ENCODE peak calls at places on chromosomes 11 and 22, in nine cellular contexts. S, K, R, F, D, E, H, P and M are unnamed samples.

GRCh38 chr11:126438272-126438671 is 82.8 kb downstream of the ST3GAL4 start:
- DNase-seq in P (no peak), E (no peak), S (no peak), D (no peak), H (no peak), F (no peak), R (no peak), K (no peak), M (no peak)

GRCh38 chr11:120197977-120198376 is 12.9 kb upstream of the OAF start:
- DNase-seq in D (no peak), K (no peak), F (no peak), E (no peak), H (no peak), R (no peak), S (no peak), P (no peak), M (no peak)

GRCh38 chr11:104522650-104523049 is 358.7 kb upstream of the PDGFD start:
- DNase-seq in K (no peak), S (no peak), D (no peak), F (no peak), P (no peak), E (no peak), H (no peak), R (peak), M (no peak)

GRCh38 chr11:34573537-34573936 is 47.4 kb upstream of the EHF start:
- DNase-seq in K (no peak), F (no peak), H (no peak), D (no peak), P (no peak), R (no peak), E (no peak), S (no peak), M (no peak)

GRCh38 chr11:112961751-112962747 is 829 bp downstream of the NCAM1 start:
- DNase-seq in F (no peak), E (no peak), K (no peak), S (no peak), P (peak), D (no peak), R (no peak), H (no peak), M (no peak)

GRCh38 chr11:46295312-46295995 is 18.0 kb downstream of the CREB3L1 start:
- DNase-seq in H (peak), K (peak), R (peak), P (peak), F (peak), D (no peak), E (peak), S (no peak), M (peak)

GRCh38 chr11:114308689-114309089 is 12.5 kb downstream of the NNMT start:
- DNase-seq in P (no peak), E (peak), F (no peak), D (no peak), S (no peak), R (no peak), K (no peak), H (no peak), M (no peak)

GRCh38 chr22:19290400-19291217 is 910 bp downstream of the CLTCL1 start:
- DNase-seq in R (peak), F (no peak), P (no peak), K (no peak), H (no peak), E (no peak), D (no peak), S (no peak), M (no peak)

GRCh38 chr11:48168815-48169214 is 47.8 kb upstream of the OR4B1 start:
- DNase-seq in S (no peak), K (no peak), R (no peak), P (no peak), D (no peak), H (no peak), F (no peak), E (no peak), M (no peak)

GRCh38 chr11:119315139-119316016 is 1.6 kb downstream of the MCAM start:
- DNase-seq in F (peak), P (peak), D (no peak), S (no peak), H (no peak), R (no peak), E (no peak), K (peak), M (no peak)

GRCh38 chr11:77175869-77176539 is 48.0 kb downstream of the MYO7A start:
- DNase-seq in R (peak), P (no peak), F (no peak), K (no peak), H (no peak), E (no peak), D (no peak), S (no peak), M (no peak)

GRCh38 chr11:30481816-30482215 is 104.3 kb downstream of the MPPED2 start:
- DNase-seq in R (no peak), E (no peak), F (no peak), H (no peak), P (no peak), K (no peak), S (no peak), D (no peak), M (no peak)

GRCh38 chr22:38862375-38863329 is 9.4 kb downstream of the CBX6 start:
- DNase-seq in S (no peak), K (no peak), E (no peak), P (no peak), R (peak), F (no peak), H (no peak), D (no peak), M (no peak)

GRCh38 chr11:278001-278951 is at the start of gene NLRP6:
- DNase-seq in K (no peak), R (no peak), F (no peak), S (no peak), P (no peak), D (no peak), E (no peak), H (peak), M (no peak)

GRCh38 chr11:420054-420910 is 5.5 kb upstream of the SIGIRR start:
- DNase-seq in K (no peak), R (no peak), D (no peak), E (no peak), F (no peak), S (no peak), H (no peak), P (no peak), M (no peak)

GRCh38 chr11:65538915-65539374 is 14.1 kb downstream of the SCYL1 start:
- DNase-seq in P (no peak), R (no peak), H (no peak), K (no peak), F (no peak), E (no peak), S (no peak), D (no peak), M (no peak)

GRCh38 chr11:18490736-18491485 is 35.3 kb downstream of the LDHAL6A start:
- DNase-seq in S (no peak), P (no peak), D (no peak), K (no peak), F (no peak), R (no peak), H (no peak), E (no peak), M (no peak)

GRCh38 chr11:18408558-18409242 is 3.4 kb upstream of the LDHC start:
- DNase-seq in F (no peak), S (no peak), R (no peak), P (no peak), D (no peak), H (no peak), E (no peak), K (peak), M (no peak)

GRCh38 chr22:26892401-26893033 is 235.1 kb downstream of the MIAT start:
- DNase-seq in K (no peak), P (peak), S (no peak), H (no peak), D (no peak), F (no peak), R (peak), E (peak), M (peak)

GRCh38 chr11:74694536-74694935 is 36.7 kb downstream of the CHRDL2 start:
- DNase-seq in H (no peak), F (no peak), E (no peak), S (no peak), K (no peak), R (no peak), D (no peak), P (no peak), M (no peak)

GRCh38 chr22:48711669-48712068 is 1116.0 kb downstream of the BRD1 start:
- DNase-seq in S (no peak), F (no peak), P (no peak), R (no peak), D (no peak), E (no peak), H (no peak), K (no peak), M (no peak)

GRCh38 chr22:35690001-35690400 is 27.7 kb upstream of the APOL5 start:
- DNase-seq in P (no peak), F (no peak), K (no peak), H (no peak), S (no peak), E (no peak), R (no peak), D (no peak), M (no peak)

GRCh38 chr22:35842954-35843353 is 125.3 kb downstream of the APOL5 start:
- DNase-seq in R (peak), P (peak), E (peak), D (no peak), F (no peak), H (no peak), S (no peak), K (peak), M (no peak)

GRCh38 chr22:32600184-32600583 is 125.6 kb downstream of the FBXO7 start:
- DNase-seq in K (no peak), H (no peak), R (no peak), S (no peak), D (no peak), E (no peak), P (no peak), F (no peak), M (no peak)

GRCh38 chr11:73752216-73752867 is 8.5 kb downstream of the RAB6A start:
- DNase-seq in F (no peak), P (no peak), R (peak), D (peak), H (peak), E (peak), K (no peak), S (no peak), M (no peak)

GRCh38 chr11:72735495-72736027 is 16.6 kb downstream of the ARAP1 start:
- DNase-seq in P (peak), D (no peak), R (peak), K (no peak), E (no peak), S (no peak), F (no peak), H (no peak), M (no peak)

GRCh38 chr11:72951193-72951592 is 137.0 kb downstream of the ATG16L2 start:
- DNase-seq in F (no peak), P (no peak), K (no peak), R (peak), H (no peak), S (no peak), E (no peak), D (no peak), M (no peak)

GRCh38 chr11:45484326-45484725 is 181.1 kb downstream of the CHST1 start:
- DNase-seq in R (peak), P (no peak), D (no peak), S (no peak), F (no peak), K (no peak), H (no peak), E (no peak), M (no peak)

GRCh38 chr22:20725987-20726558 is 47.8 kb upstream of the SERPIND1 start:
- DNase-seq in S (no peak), D (no peak), R (no peak), E (no peak), P (no peak), H (no peak), K (no peak), F (no peak), M (no peak)

GRCh38 chr22:50523458-50523805 is 2.0 kb downstream of the SCO2 start:
- DNase-seq in D (no peak), H (no peak), R (no peak), P (no peak), S (no peak), F (no peak), K (no peak), E (no peak), M (no peak)

GRCh38 chr22:50520826-50521453 is 4.5 kb downstream of the SCO2 start:
- DNase-seq in S (no peak), F (no peak), R (no peak), P (no peak), K (no peak), H (no peak), D (no peak), E (no peak), M (no peak)

GRCh38 chr22:50521710-50522109 is 3.7 kb downstream of the SCO2 start:
- DNase-seq in F (no peak), D (no peak), E (no peak), R (no peak), H (no peak), P (no peak), K (no peak), S (no peak), M (no peak)

GRCh38 chr22:50522806-50523438 is 2.5 kb downstream of the SCO2 start:
- DNase-seq in H (no peak), R (no peak), F (no peak), D (no peak), S (no peak), K (no peak), E (no peak), P (no peak), M (no peak)

GRCh38 chr22:50522208-50522805 is 3.1 kb downstream of the SCO2 start:
- DNase-seq in R (no peak), S (no peak), P (no peak), E (no peak), F (no peak), H (no peak), D (no peak), K (no peak), M (no peak)
- H3K4me3 ChIP-seq in R (no peak), S (no peak), P (no peak), E (no peak), F (no peak), H (no peak), D (no peak), K (no peak), M (no peak)

GRCh38 chr11:19714387-19715363 is 2.0 kb downstream of the NAV2 start:
- DNase-seq in R (peak), S (no peak), F (no peak), H (no peak), K (no peak), D (no peak), P (peak), E (peak), M (no peak)

GRCh38 chr11:19711911-19712280 is 741 bp upstream of the NAV2 start:
- DNase-seq in F (no peak), P (no peak), D (no peak), K (no peak), E (peak), S (no peak), R (no peak), H (no peak), M (no peak)

GRCh38 chr11:19714093-19714386 is 1.4 kb downstream of the NAV2 start:
- DNase-seq in S (no peak), P (peak), F (no peak), R (no peak), H (no peak), K (no peak), E (no peak), D (no peak), M (no peak)

GRCh38 chr11:19713221-19714092 is 820 bp downstream of the NAV2 start:
- DNase-seq in F (no peak), P (peak), H (no peak), E (no peak), R (no peak), S (no peak), K (no peak), D (no peak), M (no peak)

DNA sequence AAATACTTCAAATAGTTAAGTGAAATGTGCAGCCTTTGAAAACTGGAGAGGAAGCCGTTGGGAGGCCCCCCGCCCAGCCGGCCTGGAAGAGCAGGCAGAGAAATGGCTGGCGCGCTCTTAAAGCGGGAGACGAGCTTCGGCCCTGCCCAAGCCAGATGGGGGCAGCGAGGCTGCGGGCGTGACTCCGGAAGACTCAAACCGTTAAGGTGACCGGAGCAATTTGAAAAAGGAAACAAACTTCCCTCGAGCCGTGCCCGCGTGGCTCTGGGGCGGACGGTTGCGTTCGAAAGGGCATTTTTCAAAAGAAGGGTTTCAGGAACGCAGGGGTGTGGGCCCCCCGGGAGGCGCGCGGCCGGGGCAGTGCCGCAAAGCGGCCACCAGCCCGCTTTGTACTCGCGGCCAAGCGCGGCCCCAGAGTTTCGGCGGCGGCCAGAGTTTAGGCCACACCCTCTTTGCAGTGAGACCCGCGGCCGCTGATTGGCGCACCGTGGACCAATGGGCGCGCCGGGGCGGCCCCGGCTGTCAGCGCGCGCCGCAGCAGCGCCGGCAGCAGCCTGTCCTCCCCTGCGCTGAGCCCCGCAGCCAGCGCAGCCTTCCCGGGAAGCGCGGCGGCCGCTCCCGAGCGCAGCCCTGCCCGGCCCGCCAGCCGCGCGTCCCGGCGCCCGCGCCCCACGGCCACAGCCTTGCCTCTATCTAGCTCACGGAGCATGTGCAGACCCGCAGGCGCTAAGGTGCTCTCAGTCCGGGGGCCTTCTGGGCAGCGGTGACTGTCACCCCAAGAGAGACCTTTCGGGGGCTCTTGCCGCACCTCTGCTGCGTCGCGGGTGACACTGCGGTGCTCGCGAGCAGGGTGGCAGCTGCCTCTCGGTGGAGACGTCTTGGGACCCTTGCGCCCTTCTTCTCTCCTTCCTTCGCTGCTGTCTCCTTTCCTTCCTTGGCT is at the start of gene NAV2:
- DNase-seq in R (peak), K (peak), H (peak), P (peak), E (peak), D (peak), F (peak), S (no peak), M (peak)
- H3K4me3 ChIP-seq in R (peak), K (peak), H (peak), P (peak), E (peak), D (peak), F (peak), S (peak), M (peak)

GRCh38 chr11:99739464-99740089 is 718.8 kb downstream of the CNTN5 start:
- DNase-seq in R (peak), H (no peak), E (no peak), F (no peak), K (peak), P (no peak), S (no peak), D (peak), M (no peak)
- H3K4me3 ChIP-seq in R (no peak), H (no peak), E (no peak), F (no peak), K (no peak), P (no peak), S (no peak), D (no peak), M (no peak)

GRCh38 chr11:111378773-111379499 is at the start of gene POU2AF1:
- DNase-seq in H (no peak), S (no peak), P (no peak), D (peak), R (no peak), K (peak), F (peak), E (no peak), M (no peak)

GRCh38 chr11:111379500-111380136 is 543 bp upstream of the POU2AF1 start:
- DNase-seq in K (peak), F (no peak), P (no peak), R (no peak), S (no peak), D (no peak), E (no peak), H (no peak), M (no peak)

GRCh38 chr11:111382451-111382850 is 3.4 kb upstream of the POU2AF1 start:
- DNase-seq in D (no peak), P (no peak), E (no peak), F (no peak), H (no peak), R (no peak), K (peak), S (no peak), M (no peak)

GRCh38 chr11:111376453-111376871 is 2.6 kb downstream of the POU2AF1 start:
- DNase-seq in D (no peak), R (no peak), F (no peak), H (no peak), P (no peak), K (no peak), E (no peak), S (no peak), M (no peak)

GRCh38 chr11:111378185-111378772 is 796 bp downstream of the POU2AF1 start:
- DNase-seq in K (peak), S (no peak), P (no peak), E (no peak), R (no peak), D (no peak), H (no peak), F (no peak), M (no peak)
- H3K4me3 ChIP-seq in K (peak), S (no peak), P (no peak), E (no peak), R (no peak), D (no peak), H (no peak), F (peak), M (peak)

GRCh38 chr11:103488021-103488420 is 378.8 kb downstream of the DYNC2H1 start:
- DNase-seq in P (no peak), R (no peak), F (no peak), E (no peak), S (no peak), D (peak), K (no peak), H (no peak), M (no peak)
- H3K4me3 ChIP-seq in P (no peak), R (no peak), F (no peak), E (no peak), S (no peak), D (no peak), K (no peak), H (no peak), M (no peak)

GRCh38 chr11:64208796-64209562 is 2.5 kb downstream of the FERMT3 start:
- DNase-seq in R (no peak), H (no peak), K (no peak), E (no peak), F (no peak), S (no peak), D (no peak), P (no peak), M (no peak)

GRCh38 chr11:64209563-64209843 is 3.0 kb downstream of the FERMT3 start:
- DNase-seq in H (no peak), K (no peak), S (no peak), F (no peak), P (no peak), R (no peak), E (no peak), D (no peak), M (no peak)

GRCh38 chr11:64206457-64207246 is at the start of gene FERMT3:
- DNase-seq in P (no peak), F (peak), H (no peak), S (no peak), R (peak), D (no peak), K (peak), E (peak), M (peak)

GRCh38 chr11:64208086-64208795 is 1.7 kb downstream of the FERMT3 start:
- DNase-seq in S (no peak), F (no peak), E (no peak), P (no peak), H (no peak), R (no peak), K (peak), D (no peak), M (no peak)

GRCh38 chr11:64207247-64208085 is 945 bp downstream of the FERMT3 start:
- DNase-seq in E (peak), R (peak), H (no peak), F (peak), D (no peak), S (no peak), P (peak), K (peak), M (peak)
- H3K4me3 ChIP-seq in E (peak), R (no peak), H (peak), F (peak), D (no peak), S (no peak), P (peak), K (peak), M (peak)

GRCh38 chr11:134410766-134411165 is 1.3 kb downstream of the B3GAT1 start:
- DNase-seq in F (no peak), P (no peak), S (no peak), H (no peak), R (no peak), K (no peak), D (no peak), E (no peak), M (no peak)
- H3K4me3 ChIP-seq in F (no peak), P (no peak), S (no peak), H (peak), R (no peak), K (no peak), D (no peak), E (no peak), M (peak)

GRCh38 chr11:57426754-57427691 is at the start of gene SLC43A3:
- DNase-seq in D (peak), E (peak), F (peak), P (peak), H (peak), R (peak), S (peak), K (peak), M (peak)

GRCh38 chr11:57424137-57424801 is 2.7 kb downstream of the SLC43A3 start:
- DNase-seq in F (no peak), R (peak), K (no peak), P (peak), H (no peak), S (no peak), D (no peak), E (no peak), M (no peak)

GRCh38 chr11:57426439-57426753 is 525 bp downstream of the SLC43A3 start:
- DNase-seq in K (peak), H (no peak), F (no peak), D (no peak), S (no peak), E (no peak), P (no peak), R (no peak), M (no peak)

GRCh38 chr11:57425565-57426438 is 1.1 kb downstream of the SLC43A3 start:
- DNase-seq in H (peak), S (no peak), R (peak), K (no peak), F (no peak), P (peak), D (no peak), E (peak), M (peak)

GRCh38 chr11:57424802-57425564 is 1.9 kb downstream of the SLC43A3 start:
- DNase-seq in D (peak), K (peak), F (peak), R (peak), S (peak), H (peak), E (peak), P (peak), M (peak)
- H3K4me3 ChIP-seq in D (no peak), K (peak), F (peak), R (no peak), S (no peak), H (no peak), E (no peak), P (no peak), M (peak)